ENCODE peak calls at places on chromosomes 6 and 20, in eight cellular contexts. One of them, this sample, is unnamed.
A peak's percentile ranks its signal among the peaks of the same experiment; 100 is the strongest.

GRCh38 chr6:44966449-44967091 is 361.6 kb upstream of the RUNX2 start:
- DNase-seq in mesothelial cell of epicardium: no peak
- DNase-seq in astrocyte of the spinal cord: peak; percentile 63
- DNase-seq in cardiac fibroblast: peak; percentile 68
- DNase-seq in pancreas: no peak
- DNase-seq in CD8-positive, alpha-beta T cell: no peak
- DNase-seq in brain microvascular endothelial cell: peak; percentile 80
- DNase-seq in MM.1S: no peak
- DNase-seq in this sample: no peak

GRCh38 chr6:32113386-32114352 is 4.5 kb upstream of the TNXB start:
- DNase-seq in mesothelial cell of epicardium: no peak
- DNase-seq in astrocyte of the spinal cord: peak; percentile 93
- DNase-seq in cardiac fibroblast: peak; percentile 98
- DNase-seq in pancreas: peak; percentile 61
- DNase-seq in CD8-positive, alpha-beta T cell: no peak
- DNase-seq in brain microvascular endothelial cell: peak; percentile 91
- DNase-seq in MM.1S: no peak
- DNase-seq in this sample: no peak

GRCh38 chr20:48738399-48739304 is 89.1 kb downstream of the PREX1 start:
- DNase-seq in mesothelial cell of epicardium: no peak
- DNase-seq in astrocyte of the spinal cord: no peak
- DNase-seq in cardiac fibroblast: no peak
- DNase-seq in pancreas: no peak
- DNase-seq in CD8-positive, alpha-beta T cell: peak; percentile 67
- DNase-seq in brain microvascular endothelial cell: no peak
- DNase-seq in MM.1S: no peak
- DNase-seq in this sample: no peak

GRCh38 chr6:157455731-157456523 is 74.9 kb downstream of the ZDHHC14 start:
- DNase-seq in mesothelial cell of epicardium: no peak
- DNase-seq in astrocyte of the spinal cord: no peak
- DNase-seq in cardiac fibroblast: no peak
- DNase-seq in pancreas: no peak
- DNase-seq in CD8-positive, alpha-beta T cell: no peak
- DNase-seq in brain microvascular endothelial cell: no peak
- DNase-seq in MM.1S: no peak
- DNase-seq in this sample: no peak

GRCh38 chr6:17931227-17931626 is 56.2 kb downstream of the KIF13A start:
- DNase-seq in mesothelial cell of epicardium: no peak
- DNase-seq in astrocyte of the spinal cord: no peak
- DNase-seq in cardiac fibroblast: no peak
- DNase-seq in pancreas: no peak
- DNase-seq in CD8-positive, alpha-beta T cell: no peak
- DNase-seq in brain microvascular endothelial cell: no peak
- DNase-seq in MM.1S: no peak
- DNase-seq in this sample: no peak

GRCh38 chr6:140833396-140833795 is 1299.3 kb upstream of the GJE1 start:
- DNase-seq in mesothelial cell of epicardium: no peak
- DNase-seq in astrocyte of the spinal cord: no peak
- DNase-seq in cardiac fibroblast: no peak
- DNase-seq in pancreas: no peak
- DNase-seq in CD8-positive, alpha-beta T cell: no peak
- DNase-seq in brain microvascular endothelial cell: no peak
- DNase-seq in MM.1S: no peak
- DNase-seq in this sample: no peak

GRCh38 chr6:12356983-12357972 is 67.1 kb downstream of the EDN1 start:
- DNase-seq in mesothelial cell of epicardium: no peak
- DNase-seq in astrocyte of the spinal cord: no peak
- DNase-seq in cardiac fibroblast: no peak
- DNase-seq in pancreas: no peak
- DNase-seq in CD8-positive, alpha-beta T cell: no peak
- DNase-seq in brain microvascular endothelial cell: no peak
- DNase-seq in MM.1S: peak; percentile 37
- DNase-seq in this sample: no peak

GRCh38 chr20:18628330-18628941 is 40.6 kb downstream of the DTD1 start:
- DNase-seq in mesothelial cell of epicardium: no peak
- DNase-seq in astrocyte of the spinal cord: no peak
- DNase-seq in cardiac fibroblast: no peak
- DNase-seq in pancreas: no peak
- DNase-seq in CD8-positive, alpha-beta T cell: no peak
- DNase-seq in brain microvascular endothelial cell: no peak
- DNase-seq in MM.1S: no peak
- DNase-seq in this sample: no peak

GRCh38 chr6:163754866-163755265 is 340.3 kb downstream of the QKI start:
- DNase-seq in mesothelial cell of epicardium: no peak
- DNase-seq in astrocyte of the spinal cord: no peak
- DNase-seq in cardiac fibroblast: no peak
- DNase-seq in pancreas: no peak
- DNase-seq in CD8-positive, alpha-beta T cell: no peak
- DNase-seq in brain microvascular endothelial cell: no peak
- DNase-seq in MM.1S: no peak
- DNase-seq in this sample: no peak

GRCh38 chr20:32444474-32445220 is 86.5 kb downstream of the ASXL1 start:
- DNase-seq in mesothelial cell of epicardium: no peak
- DNase-seq in astrocyte of the spinal cord: no peak
- DNase-seq in cardiac fibroblast: no peak
- DNase-seq in pancreas: no peak
- DNase-seq in CD8-positive, alpha-beta T cell: no peak
- DNase-seq in brain microvascular endothelial cell: no peak
- DNase-seq in MM.1S: no peak
- DNase-seq in this sample: no peak

GRCh38 chr6:90072961-90073464 is 178.7 kb downstream of the GJA10 start:
- DNase-seq in mesothelial cell of epicardium: no peak
- DNase-seq in astrocyte of the spinal cord: no peak
- DNase-seq in cardiac fibroblast: no peak
- DNase-seq in pancreas: no peak
- DNase-seq in CD8-positive, alpha-beta T cell: no peak
- DNase-seq in brain microvascular endothelial cell: no peak
- DNase-seq in MM.1S: no peak
- DNase-seq in this sample: no peak

GRCh38 chr6:355809-356208 is 35.7 kb upstream of the IRF4 start:
- DNase-seq in mesothelial cell of epicardium: no peak
- DNase-seq in astrocyte of the spinal cord: no peak
- DNase-seq in cardiac fibroblast: no peak
- DNase-seq in pancreas: no peak
- DNase-seq in CD8-positive, alpha-beta T cell: no peak
- DNase-seq in brain microvascular endothelial cell: no peak
- DNase-seq in MM.1S: no peak
- DNase-seq in this sample: no peak

GRCh38 chr6:150511313-150511712 is 88.4 kb upstream of the PLEKHG1 start:
- DNase-seq in mesothelial cell of epicardium: no peak
- DNase-seq in astrocyte of the spinal cord: no peak
- DNase-seq in cardiac fibroblast: no peak
- DNase-seq in pancreas: no peak
- DNase-seq in CD8-positive, alpha-beta T cell: no peak
- DNase-seq in brain microvascular endothelial cell: no peak
- DNase-seq in MM.1S: no peak
- DNase-seq in this sample: no peak

GRCh38 chr20:40562031-40562430 is 127.0 kb downstream of the MAFB start:
- DNase-seq in mesothelial cell of epicardium: no peak
- DNase-seq in astrocyte of the spinal cord: peak; percentile 53
- DNase-seq in cardiac fibroblast: peak; percentile 25
- DNase-seq in pancreas: peak; percentile 28
- DNase-seq in CD8-positive, alpha-beta T cell: no peak
- DNase-seq in brain microvascular endothelial cell: peak; percentile 38
- DNase-seq in MM.1S: no peak
- DNase-seq in this sample: no peak

GRCh38 chr20:3560578-3560977 is 89.8 kb downstream of the ATRN start:
- DNase-seq in mesothelial cell of epicardium: no peak
- DNase-seq in astrocyte of the spinal cord: no peak
- DNase-seq in cardiac fibroblast: peak; percentile 14
- DNase-seq in pancreas: no peak
- DNase-seq in CD8-positive, alpha-beta T cell: no peak
- DNase-seq in brain microvascular endothelial cell: no peak
- DNase-seq in MM.1S: no peak
- DNase-seq in this sample: no peak

GRCh38 chr20:36644713-36645109 is 1.3 kb downstream of the SLA2 start:
- DNase-seq in mesothelial cell of epicardium: no peak
- DNase-seq in astrocyte of the spinal cord: no peak
- DNase-seq in cardiac fibroblast: no peak
- DNase-seq in pancreas: no peak
- DNase-seq in CD8-positive, alpha-beta T cell: peak; percentile 48
- DNase-seq in brain microvascular endothelial cell: no peak
- DNase-seq in MM.1S: no peak
- DNase-seq in this sample: no peak

GRCh38 chr6:166540631-166541331 is 45.7 kb downstream of the RAMACL start:
- DNase-seq in mesothelial cell of epicardium: no peak
- DNase-seq in astrocyte of the spinal cord: no peak
- DNase-seq in cardiac fibroblast: peak; percentile 69
- DNase-seq in pancreas: no peak
- DNase-seq in CD8-positive, alpha-beta T cell: peak; percentile 73
- DNase-seq in brain microvascular endothelial cell: no peak
- DNase-seq in MM.1S: no peak
- DNase-seq in this sample: peak; percentile 31

GRCh38 chr6:154805288-154805911 is 72.2 kb downstream of the SCAF8 start:
- DNase-seq in mesothelial cell of epicardium: no peak
- DNase-seq in astrocyte of the spinal cord: peak; percentile 62
- DNase-seq in cardiac fibroblast: peak; percentile 75
- DNase-seq in pancreas: no peak
- DNase-seq in CD8-positive, alpha-beta T cell: no peak
- DNase-seq in brain microvascular endothelial cell: peak; percentile 25
- DNase-seq in MM.1S: peak; percentile 35
- DNase-seq in this sample: no peak

GRCh38 chr6:45679631-45680030 is 301.9 kb upstream of the SUPT3H start:
- DNase-seq in mesothelial cell of epicardium: no peak
- DNase-seq in astrocyte of the spinal cord: no peak
- DNase-seq in cardiac fibroblast: no peak
- DNase-seq in pancreas: no peak
- DNase-seq in CD8-positive, alpha-beta T cell: no peak
- DNase-seq in brain microvascular endothelial cell: no peak
- DNase-seq in MM.1S: no peak
- DNase-seq in this sample: no peak

GRCh38 chr6:72740135-72740534 is 118.3 kb downstream of the KCNQ5 start:
- DNase-seq in mesothelial cell of epicardium: no peak
- DNase-seq in astrocyte of the spinal cord: no peak
- DNase-seq in cardiac fibroblast: peak; percentile 39
- DNase-seq in pancreas: no peak
- DNase-seq in CD8-positive, alpha-beta T cell: no peak
- DNase-seq in brain microvascular endothelial cell: peak; percentile 20
- DNase-seq in MM.1S: no peak
- DNase-seq in this sample: no peak

GRCh38 chr20:54137115-54137514 is 36.7 kb downstream of the CYP24A1 start:
- DNase-seq in mesothelial cell of epicardium: no peak
- DNase-seq in astrocyte of the spinal cord: no peak
- DNase-seq in cardiac fibroblast: peak; percentile 36
- DNase-seq in pancreas: no peak
- DNase-seq in CD8-positive, alpha-beta T cell: no peak
- DNase-seq in brain microvascular endothelial cell: no peak
- DNase-seq in MM.1S: no peak
- DNase-seq in this sample: no peak

GRCh38 chr20:59421089-59421488 is 120.7 kb downstream of the EDN3 start:
- DNase-seq in mesothelial cell of epicardium: no peak
- DNase-seq in astrocyte of the spinal cord: no peak
- DNase-seq in cardiac fibroblast: no peak
- DNase-seq in pancreas: no peak
- DNase-seq in CD8-positive, alpha-beta T cell: no peak
- DNase-seq in brain microvascular endothelial cell: no peak
- DNase-seq in MM.1S: no peak
- DNase-seq in this sample: no peak

GRCh38 chr20:63104312-63105181 is 97.8 kb upstream of the BHLHE23 start:
- DNase-seq in mesothelial cell of epicardium: no peak
- DNase-seq in astrocyte of the spinal cord: no peak
- DNase-seq in cardiac fibroblast: no peak
- DNase-seq in pancreas: no peak
- DNase-seq in CD8-positive, alpha-beta T cell: no peak
- DNase-seq in brain microvascular endothelial cell: no peak
- DNase-seq in MM.1S: no peak
- DNase-seq in this sample: no peak

GRCh38 chr20:24106155-24106800 is 117.7 kb upstream of the GGTLC1 start:
- DNase-seq in mesothelial cell of epicardium: no peak
- DNase-seq in astrocyte of the spinal cord: no peak
- DNase-seq in cardiac fibroblast: no peak
- DNase-seq in pancreas: no peak
- DNase-seq in CD8-positive, alpha-beta T cell: no peak
- DNase-seq in brain microvascular endothelial cell: no peak
- DNase-seq in MM.1S: no peak
- DNase-seq in this sample: no peak

GRCh38 chr6:69594405-69594804 is 202.4 kb downstream of the LMBRD1 start:
- DNase-seq in mesothelial cell of epicardium: no peak
- DNase-seq in astrocyte of the spinal cord: no peak
- DNase-seq in cardiac fibroblast: no peak
- DNase-seq in pancreas: no peak
- DNase-seq in CD8-positive, alpha-beta T cell: no peak
- DNase-seq in brain microvascular endothelial cell: no peak
- DNase-seq in MM.1S: no peak
- DNase-seq in this sample: no peak

GRCh38 chr6:161273356-161273751 is 507 bp downstream of the AGPAT4 start:
- DNase-seq in mesothelial cell of epicardium: no peak
- DNase-seq in astrocyte of the spinal cord: peak; percentile 72
- DNase-seq in cardiac fibroblast: peak; percentile 62
- DNase-seq in pancreas: no peak
- DNase-seq in CD8-positive, alpha-beta T cell: peak; percentile 76
- DNase-seq in brain microvascular endothelial cell: peak; percentile 62
- DNase-seq in MM.1S: no peak
- DNase-seq in this sample: peak; percentile 24

GRCh38 chr6:84854801-84855400 is 90.5 kb upstream of the TBX18 start:
- DNase-seq in mesothelial cell of epicardium: no peak
- DNase-seq in astrocyte of the spinal cord: no peak
- DNase-seq in cardiac fibroblast: no peak
- DNase-seq in pancreas: no peak
- DNase-seq in CD8-positive, alpha-beta T cell: no peak
- DNase-seq in brain microvascular endothelial cell: no peak
- DNase-seq in MM.1S: no peak
- DNase-seq in this sample: no peak

GRCh38 chr20:1420066-1420465 is 27.2 kb upstream of the FKBP1A start:
- DNase-seq in mesothelial cell of epicardium: no peak
- DNase-seq in astrocyte of the spinal cord: no peak
- DNase-seq in cardiac fibroblast: no peak
- DNase-seq in pancreas: no peak
- DNase-seq in CD8-positive, alpha-beta T cell: no peak
- DNase-seq in brain microvascular endothelial cell: no peak
- DNase-seq in MM.1S: no peak
- DNase-seq in this sample: no peak
- TF ChIP-seq CTCF in mesothelial cell of epicardium: no peak
- TF ChIP-seq CTCF in astrocyte of the spinal cord: no peak
- TF ChIP-seq CTCF in cardiac fibroblast: no peak
- TF ChIP-seq CTCF in pancreas: no peak
- TF ChIP-seq CTCF in CD8-positive, alpha-beta T cell: no peak
- TF ChIP-seq CTCF in brain microvascular endothelial cell: no peak
- TF ChIP-seq CTCF in MM.1S: no peak
- TF ChIP-seq CTCF in this sample: no peak

GRCh38 chr6:120274547-120274946 is 925.0 kb upstream of the MAN1A1 start:
- DNase-seq in mesothelial cell of epicardium: no peak
- DNase-seq in astrocyte of the spinal cord: no peak
- DNase-seq in cardiac fibroblast: no peak
- DNase-seq in pancreas: no peak
- DNase-seq in CD8-positive, alpha-beta T cell: no peak
- DNase-seq in brain microvascular endothelial cell: no peak
- DNase-seq in MM.1S: peak; percentile 29
- DNase-seq in this sample: no peak
- TF ChIP-seq CTCF in mesothelial cell of epicardium: no peak
- TF ChIP-seq CTCF in astrocyte of the spinal cord: no peak
- TF ChIP-seq CTCF in cardiac fibroblast: no peak
- TF ChIP-seq CTCF in pancreas: no peak
- TF ChIP-seq CTCF in CD8-positive, alpha-beta T cell: no peak
- TF ChIP-seq CTCF in brain microvascular endothelial cell: no peak
- TF ChIP-seq CTCF in MM.1S: peak; percentile 20
- TF ChIP-seq CTCF in this sample: no peak

GRCh38 chr6:38034269-38034914 is 214.9 kb downstream of the ZFAND3 start:
- DNase-seq in mesothelial cell of epicardium: no peak
- DNase-seq in astrocyte of the spinal cord: peak; percentile 67
- DNase-seq in cardiac fibroblast: peak; percentile 72
- DNase-seq in pancreas: no peak
- DNase-seq in CD8-positive, alpha-beta T cell: no peak
- DNase-seq in brain microvascular endothelial cell: peak; percentile 35
- DNase-seq in MM.1S: peak; percentile 12
- DNase-seq in this sample: no peak
- TF ChIP-seq CTCF in mesothelial cell of epicardium: no peak
- TF ChIP-seq CTCF in astrocyte of the spinal cord: peak; percentile 75
- TF ChIP-seq CTCF in cardiac fibroblast: peak; percentile 68
- TF ChIP-seq CTCF in pancreas: no peak
- TF ChIP-seq CTCF in CD8-positive, alpha-beta T cell: peak; percentile 37
- TF ChIP-seq CTCF in brain microvascular endothelial cell: peak; percentile 73
- TF ChIP-seq CTCF in MM.1S: peak; percentile 47
- TF ChIP-seq CTCF in this sample: no peak

GRCh38 chr6:131199568-131200272 is 64.5 kb downstream of the AKAP7 start:
- DNase-seq in mesothelial cell of epicardium: no peak
- DNase-seq in astrocyte of the spinal cord: peak; percentile 75
- DNase-seq in cardiac fibroblast: peak; percentile 82
- DNase-seq in pancreas: no peak
- DNase-seq in CD8-positive, alpha-beta T cell: peak; percentile 87
- DNase-seq in brain microvascular endothelial cell: peak; percentile 40
- DNase-seq in MM.1S: peak; percentile 89
- DNase-seq in this sample: peak; percentile 44
- TF ChIP-seq CTCF in mesothelial cell of epicardium: peak; percentile 23
- TF ChIP-seq CTCF in astrocyte of the spinal cord: peak; percentile 82
- TF ChIP-seq CTCF in cardiac fibroblast: peak; percentile 86
- TF ChIP-seq CTCF in pancreas: no peak
- TF ChIP-seq CTCF in CD8-positive, alpha-beta T cell: peak; percentile 83
- TF ChIP-seq CTCF in brain microvascular endothelial cell: peak; percentile 89
- TF ChIP-seq CTCF in MM.1S: peak; percentile 90
- TF ChIP-seq CTCF in this sample: peak; percentile 16

This sample was measured in activated B cell treated with CpG ODN at 0.5 μM for 24 hours.